ENCODE peak calls at places on chromosomes 13 and 19, in six cellular contexts. One of them, this sample, is unnamed.

GRCh38 chr19:7230826-7231225 is 63.4 kb downstream of the INSR start:
- DNase-seq in aorta: peak
- DNase-seq in type B pancreatic cell: no peak
- DNase-seq in IMR-90: no peak
- DNase-seq in cardiac fibroblast: peak
- DNase-seq in psoas muscle: peak
- DNase-seq in this sample: peak

GRCh38 chr13:83211301-83211700 is 671.0 kb downstream of the SLITRK1 start:
- DNase-seq in aorta: no peak
- DNase-seq in type B pancreatic cell: no peak
- DNase-seq in IMR-90: peak
- DNase-seq in cardiac fibroblast: no peak
- DNase-seq in psoas muscle: no peak
- DNase-seq in this sample: peak

GRCh38 chr19:27911122-27911898 is 1301.6 kb downstream of the UQCRFS1 start:
- DNase-seq in aorta: no peak
- DNase-seq in type B pancreatic cell: no peak
- DNase-seq in IMR-90: no peak
- DNase-seq in cardiac fibroblast: no peak
- DNase-seq in psoas muscle: no peak
- DNase-seq in this sample: no peak

GRCh38 chr13:85497652-85498051 is 301.6 kb downstream of the SLITRK6 start:
- DNase-seq in aorta: no peak
- DNase-seq in type B pancreatic cell: no peak
- DNase-seq in IMR-90: peak
- DNase-seq in cardiac fibroblast: peak
- DNase-seq in psoas muscle: no peak
- DNase-seq in this sample: peak

GRCh38 chr19:1672038-1672768 is 19.8 kb upstream of the TCF3 start:
- DNase-seq in aorta: no peak
- DNase-seq in type B pancreatic cell: no peak
- DNase-seq in IMR-90: peak
- DNase-seq in cardiac fibroblast: peak
- DNase-seq in psoas muscle: no peak
- DNase-seq in this sample: peak

GRCh38 chr19:41863209-41863931 is 3.3 kb downstream of the RPS19 start:
- DNase-seq in aorta: peak
- DNase-seq in type B pancreatic cell: no peak
- DNase-seq in IMR-90: no peak
- DNase-seq in cardiac fibroblast: no peak
- DNase-seq in psoas muscle: no peak
- DNase-seq in this sample: no peak

GRCh38 chr19:18603255-18603957 is 3.2 kb downstream of the CRLF1 start:
- DNase-seq in aorta: no peak
- DNase-seq in type B pancreatic cell: no peak
- DNase-seq in IMR-90: no peak
- DNase-seq in cardiac fibroblast: peak
- DNase-seq in psoas muscle: peak
- DNase-seq in this sample: peak

GRCh38 chr19:18507727-18508440 is 14.0 kb downstream of the ELL start:
- DNase-seq in aorta: no peak
- DNase-seq in type B pancreatic cell: no peak
- DNase-seq in IMR-90: peak
- DNase-seq in cardiac fibroblast: peak
- DNase-seq in psoas muscle: no peak
- DNase-seq in this sample: peak

GRCh38 chr13:60970736-60971135 is 444.9 kb downstream of the PCDH20 start:
- DNase-seq in aorta: no peak
- DNase-seq in type B pancreatic cell: no peak
- DNase-seq in IMR-90: no peak
- DNase-seq in cardiac fibroblast: no peak
- DNase-seq in psoas muscle: no peak
- DNase-seq in this sample: no peak

GRCh38 chr13:95002968-95003813 is 290.8 kb upstream of the SOX21 start:
- DNase-seq in aorta: no peak
- DNase-seq in type B pancreatic cell: no peak
- DNase-seq in IMR-90: no peak
- DNase-seq in cardiac fibroblast: no peak
- DNase-seq in psoas muscle: no peak
- DNase-seq in this sample: peak

GRCh38 chr19:56959211-56959610 is 118.7 kb upstream of the PEG3 start:
- DNase-seq in aorta: no peak
- DNase-seq in type B pancreatic cell: no peak
- DNase-seq in IMR-90: no peak
- DNase-seq in cardiac fibroblast: no peak
- DNase-seq in psoas muscle: no peak
- DNase-seq in this sample: no peak

GRCh38 chr19:42140125-42140754 is 8.0 kb upstream of the POU2F2 start:
- DNase-seq in aorta: peak
- DNase-seq in type B pancreatic cell: peak
- DNase-seq in IMR-90: peak
- DNase-seq in cardiac fibroblast: peak
- DNase-seq in psoas muscle: peak
- DNase-seq in this sample: peak

GRCh38 chr13:112690242-112690943 is 555 bp downstream of the ATP11A start:
- DNase-seq in aorta: peak
- DNase-seq in type B pancreatic cell: no peak
- DNase-seq in IMR-90: peak
- DNase-seq in cardiac fibroblast: peak
- DNase-seq in psoas muscle: peak
- DNase-seq in this sample: peak

GRCh38 chr13:27953671-27954405 is 15.3 kb downstream of the CDX2 start:
- DNase-seq in aorta: peak
- DNase-seq in type B pancreatic cell: peak
- DNase-seq in IMR-90: peak
- DNase-seq in cardiac fibroblast: peak
- DNase-seq in psoas muscle: peak
- DNase-seq in this sample: peak

GRCh38 chr13:102286326-102286725 is 115.5 kb downstream of the FGF14 start:
- DNase-seq in aorta: no peak
- DNase-seq in type B pancreatic cell: no peak
- DNase-seq in IMR-90: peak
- DNase-seq in cardiac fibroblast: peak
- DNase-seq in psoas muscle: no peak
- DNase-seq in this sample: peak

GRCh38 chr13:98300956-98301641 is 124.0 kb upstream of the RNF113B start:
- DNase-seq in aorta: no peak
- DNase-seq in type B pancreatic cell: no peak
- DNase-seq in IMR-90: peak
- DNase-seq in cardiac fibroblast: peak
- DNase-seq in psoas muscle: no peak
- DNase-seq in this sample: peak

GRCh38 chr19:57099199-57099661 is 20.6 kb upstream of the USP29 start:
- DNase-seq in aorta: peak
- DNase-seq in type B pancreatic cell: no peak
- DNase-seq in IMR-90: peak
- DNase-seq in cardiac fibroblast: peak
- DNase-seq in psoas muscle: peak
- DNase-seq in this sample: peak

GRCh38 chr13:28530729-28531194 is 35.8 kb upstream of the FLT1 start:
- DNase-seq in aorta: no peak
- DNase-seq in type B pancreatic cell: no peak
- DNase-seq in IMR-90: no peak
- DNase-seq in cardiac fibroblast: peak
- DNase-seq in psoas muscle: no peak
- DNase-seq in this sample: peak

GRCh38 chr19:31567776-31568175 is 218.5 kb upstream of the TSHZ3 start:
- DNase-seq in aorta: no peak
- DNase-seq in type B pancreatic cell: no peak
- DNase-seq in IMR-90: no peak
- DNase-seq in cardiac fibroblast: no peak
- DNase-seq in psoas muscle: no peak
- DNase-seq in this sample: no peak

GRCh38 chr19:34904846-34905527 is 21.7 kb upstream of the ZNF30 start:
- DNase-seq in aorta: no peak
- DNase-seq in type B pancreatic cell: no peak
- DNase-seq in IMR-90: no peak
- DNase-seq in cardiac fibroblast: no peak
- DNase-seq in psoas muscle: no peak
- DNase-seq in this sample: no peak

GRCh38 chr13:112931028-112931934 is 37.7 kb upstream of the MCF2L start:
- DNase-seq in aorta: no peak
- DNase-seq in type B pancreatic cell: no peak
- DNase-seq in IMR-90: peak
- DNase-seq in cardiac fibroblast: peak
- DNase-seq in psoas muscle: no peak
- DNase-seq in this sample: peak

GRCh38 chr19:33280351-33280921 is 21.9 kb downstream of the CEBPA start:
- DNase-seq in aorta: peak
- DNase-seq in type B pancreatic cell: no peak
- DNase-seq in IMR-90: no peak
- DNase-seq in cardiac fibroblast: no peak
- DNase-seq in psoas muscle: no peak
- DNase-seq in this sample: no peak

GRCh38 chr19:18158471-18158870 is 5.5 kb downstream of the PIK3R2 start:
- DNase-seq in aorta: no peak
- DNase-seq in type B pancreatic cell: no peak
- DNase-seq in IMR-90: no peak
- DNase-seq in cardiac fibroblast: no peak
- DNase-seq in psoas muscle: no peak
- DNase-seq in this sample: no peak

GRCh38 chr13:23858586-23858985 is 30.6 kb downstream of the MIPEP start:
- DNase-seq in aorta: no peak
- DNase-seq in type B pancreatic cell: no peak
- DNase-seq in IMR-90: peak
- DNase-seq in cardiac fibroblast: no peak
- DNase-seq in psoas muscle: no peak
- DNase-seq in this sample: no peak

GRCh38 chr13:113275387-113275786 is 21.7 kb upstream of the LAMP1 start:
- DNase-seq in aorta: no peak
- DNase-seq in type B pancreatic cell: no peak
- DNase-seq in IMR-90: peak
- DNase-seq in cardiac fibroblast: peak
- DNase-seq in psoas muscle: peak
- DNase-seq in this sample: peak

GRCh38 chr13:70162141-70162540 is 53.9 kb upstream of the KLHL1 start:
- DNase-seq in aorta: no peak
- DNase-seq in type B pancreatic cell: no peak
- DNase-seq in IMR-90: no peak
- DNase-seq in cardiac fibroblast: no peak
- DNase-seq in psoas muscle: no peak
- DNase-seq in this sample: no peak

GRCh38 chr19:54448037-54448773 is 794 bp upstream of the LENG8 start:
- DNase-seq in aorta: peak
- DNase-seq in type B pancreatic cell: no peak
- DNase-seq in IMR-90: peak
- DNase-seq in cardiac fibroblast: peak
- DNase-seq in psoas muscle: peak
- DNase-seq in this sample: peak

GRCh38 chr13:40440990-40441820 is 225.2 kb downstream of the FOXO1 start:
- DNase-seq in aorta: peak
- DNase-seq in type B pancreatic cell: no peak
- DNase-seq in IMR-90: no peak
- DNase-seq in cardiac fibroblast: peak
- DNase-seq in psoas muscle: peak
- DNase-seq in this sample: peak

GRCh38 chr13:102768914-102769313 is 4.7 kb downstream of the TEX30 start:
- DNase-seq in aorta: no peak
- DNase-seq in type B pancreatic cell: no peak
- DNase-seq in IMR-90: no peak
- DNase-seq in cardiac fibroblast: peak
- DNase-seq in psoas muscle: no peak
- DNase-seq in this sample: peak

GRCh38 chr19:6060600-6061391 is 49.5 kb downstream of the RFX2 start:
- DNase-seq in aorta: no peak
- DNase-seq in type B pancreatic cell: peak
- DNase-seq in IMR-90: peak
- DNase-seq in cardiac fibroblast: peak
- DNase-seq in psoas muscle: peak
- DNase-seq in this sample: peak

GRCh38 chr19:48685583-48685982 is 10.2 kb upstream of the FUT2 start:
- DNase-seq in aorta: no peak
- DNase-seq in type B pancreatic cell: no peak
- DNase-seq in IMR-90: no peak
- DNase-seq in cardiac fibroblast: no peak
- DNase-seq in psoas muscle: no peak
- DNase-seq in this sample: no peak

GRCh38 chr13:50152655-50153309 is 137.5 kb downstream of the KCNRG start:
- DNase-seq in aorta: no peak
- DNase-seq in type B pancreatic cell: no peak
- DNase-seq in IMR-90: no peak
- DNase-seq in cardiac fibroblast: no peak
- DNase-seq in psoas muscle: no peak
- DNase-seq in this sample: no peak

GRCh38 chr13:43545317-43545874 is 241.4 kb downstream of the ENOX1 start:
- DNase-seq in aorta: no peak
- DNase-seq in type B pancreatic cell: no peak
- DNase-seq in IMR-90: no peak
- DNase-seq in cardiac fibroblast: peak
- DNase-seq in psoas muscle: no peak
- DNase-seq in this sample: peak